ENCODE peak calls at places on chromosomes 16 and 17, in nine cellular contexts. W, N, S, D, U, L, X, M and O are unnamed samples. For H3K4me1, the result is how much of the 10 kb centered on the place peaks cover.

GRCh38 chr16:9219811-9220210 is 128.4 kb downstream of the HAPSTR1 start:
- DNase-seq in W (no peak), X (no peak), N (no peak), S (no peak), D (no peak), M (no peak), U (no peak), L (no peak), O (no peak)

GRCh38 chr16:2770057-2770780 is 6.9 kb downstream of the ELOB start:
- DNase-seq in W (no peak), U (no peak), X (no peak), M (no peak), L (no peak), S (no peak), D (no peak), N (no peak), O (no peak)

GRCh38 chr17:76469076-76469990 is 1.9 kb downstream of the AANAT start:
- DNase-seq in D (no peak), U (no peak), M (no peak), W (no peak), S (no peak), X (no peak), N (no peak), L (no peak), O (no peak)

GRCh38 chr17:39196191-39196819 is 1.2 kb downstream of the CACNB1 start:
- DNase-seq in W (no peak), D (no peak), M (no peak), S (no peak), L (no peak), X (no peak), U (peak), N (no peak), O (no peak)

GRCh38 chr16:5885521-5885920 is 787.9 kb upstream of the EEF2KMT start:
- DNase-seq in N (no peak), D (no peak), M (no peak), X (no peak), L (no peak), U (no peak), W (no peak), S (no peak), O (no peak)

GRCh38 chr16:73043828-73044493 is 4.0 kb downstream of the ZFHX3 start:
- DNase-seq in N (no peak), M (no peak), D (no peak), W (no peak), S (no peak), X (no peak), U (peak), L (no peak), O (no peak)

GRCh38 chr16:9134739-9135138 is 43.3 kb downstream of the HAPSTR1 start:
- DNase-seq in U (peak), M (peak), X (no peak), W (no peak), S (peak), L (peak), N (peak), D (peak), O (no peak)

GRCh38 chr16:86033016-86033474 is 134.1 kb downstream of the IRF8 start:
- DNase-seq in U (peak), D (no peak), N (no peak), L (no peak), S (peak), X (no peak), M (no peak), W (no peak), O (no peak)

GRCh38 chr17:17813725-17814095 is 23.1 kb downstream of the SREBF1 start:
- DNase-seq in U (no peak), D (no peak), L (no peak), M (no peak), N (no peak), W (no peak), X (no peak), S (no peak), O (no peak)
- H3K4me1 ChIP-seq in U (under half), D (under half), L (under half), M (under half), N (under half), W (half or more), X (under half), S (under half), O (under half)

DNA sequence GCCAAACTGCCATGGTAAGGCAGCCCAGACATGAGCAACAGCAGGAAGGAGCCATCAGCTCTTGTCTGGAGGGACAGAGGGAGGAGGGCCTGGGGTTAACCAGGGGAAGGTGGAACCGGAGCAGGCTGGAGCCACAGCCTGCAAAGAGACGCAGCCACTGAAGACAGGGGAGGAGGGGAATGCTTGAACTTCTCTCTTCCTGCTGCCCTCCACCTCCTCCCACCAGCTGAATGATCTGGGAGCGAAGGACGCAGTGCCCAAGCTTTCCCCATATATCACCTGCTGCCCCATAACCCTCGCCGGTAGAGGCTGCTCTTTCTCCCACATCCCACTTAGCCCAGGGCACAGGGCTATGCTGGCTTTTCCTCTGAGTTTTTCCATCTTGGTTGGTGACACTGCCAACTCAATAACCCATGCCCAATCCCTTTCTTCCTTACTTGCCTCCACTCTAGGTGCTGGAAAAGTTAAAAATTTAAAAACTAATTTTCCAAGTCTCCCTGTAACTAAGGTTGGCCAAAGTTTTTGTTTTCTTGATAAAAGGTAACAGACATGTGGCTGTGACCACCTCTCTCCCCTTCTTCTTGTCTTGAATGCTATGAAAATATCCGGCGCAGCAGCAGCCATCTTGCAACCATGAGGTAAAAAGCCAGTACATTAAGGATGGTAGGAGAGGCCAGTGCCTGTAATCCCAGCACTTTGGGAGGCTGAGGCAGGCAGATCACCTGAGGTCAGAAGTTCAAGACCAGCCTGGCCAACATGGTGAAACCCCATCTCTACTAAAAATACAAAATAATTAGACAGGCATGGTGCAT is 21.8 kb upstream of the CACNG4 start:
- DNase-seq in L (no peak), X (no peak), W (no peak), N (no peak), M (no peak), S (no peak), U (no peak), D (no peak), O (no peak)
- H3K4me1 ChIP-seq in L (under half), X (under half), W (under half), N (under half), M (under half), S (under half), U (under half), D (under half), O (under half)

GRCh38 chr16:10938321-10938720 is 3.9 kb downstream of the DEXI start:
- DNase-seq in X (no peak), U (no peak), L (no peak), M (no peak), S (no peak), D (no peak), W (no peak), N (no peak), O (no peak)

GRCh38 chr16:10938844-10939648 is 3.2 kb downstream of the DEXI start:
- DNase-seq in W (no peak), U (no peak), D (no peak), L (no peak), M (no peak), N (peak), X (no peak), S (no peak), O (no peak)

GRCh38 chr16:10941127-10941933 is 938 bp downstream of the DEXI start:
- DNase-seq in N (no peak), M (no peak), D (no peak), L (no peak), X (no peak), W (no peak), S (no peak), U (peak), O (no peak)

GRCh38 chr16:10940501-10941079 is 1.7 kb downstream of the DEXI start:
- DNase-seq in U (peak), M (no peak), L (no peak), S (no peak), D (no peak), W (no peak), N (no peak), X (no peak), O (no peak)

GRCh38 chr16:10939649-10940206 is 2.5 kb downstream of the DEXI start:
- DNase-seq in X (no peak), L (no peak), M (no peak), D (no peak), S (no peak), W (no peak), U (no peak), N (no peak), O (no peak)
- H3K4me1 ChIP-seq in X (half or more), L (half or more), M (half or more), D (half or more), S (under half), W (under half), U (half or more), N (half or more), O (half or more)

DNA sequence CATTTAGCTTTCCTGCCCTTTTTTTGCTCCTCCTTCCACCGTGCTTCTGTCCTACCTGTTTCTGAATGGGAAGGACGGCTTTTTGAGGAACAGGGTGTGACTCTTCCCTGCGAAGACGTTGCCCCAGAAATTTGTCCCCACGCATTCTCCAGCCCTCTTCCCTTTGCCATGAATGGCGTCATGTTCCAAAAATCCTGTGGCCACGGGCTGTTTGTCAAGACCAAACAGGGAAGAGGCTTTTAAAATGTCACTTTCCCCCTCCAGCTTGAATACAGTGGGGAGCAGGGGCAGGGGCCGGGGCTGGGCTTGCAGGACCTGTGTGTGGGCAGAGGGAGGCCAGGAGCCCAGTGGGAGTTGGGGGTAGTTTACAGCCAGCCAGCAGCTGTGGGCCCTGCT is 13.9 kb downstream of the MPRIP start:
- DNase-seq in D (no peak), S (no peak), X (no peak), L (peak), W (no peak), N (no peak), M (no peak), U (no peak), O (peak)
- H3K4me1 ChIP-seq in D (half or more), S (under half), X (under half), L (under half), W (under half), N (under half), M (under half), U (under half), O (under half)